ENCODE peak calls at places on chromosomes 4 and X, in eight cellular contexts. T is suprapubic skin, A is Peyer's patch, F is uterus, V is NB4, R is GM12891, L is heart left ventricle, D is K562. U is an unnamed sample.

GRCh38 chr4:140080883-140081282 is 73.1 kb downstream of the MAML3 start:
- DNase-seq in V (no peak), A (no peak), F (no peak), L (no peak), R (no peak), T (no peak), D (no peak), U (no peak)

GRCh38 chr4:160523236-160523635 is 1420.4 kb downstream of the RAPGEF2 start:
- DNase-seq in D (no peak), A (no peak), V (no peak), R (no peak), L (no peak), T (no peak), F (no peak), U (no peak)

GRCh38 chrX:100649550-100650356 is 5.8 kb downstream of the SRPX2 start:
- DNase-seq in T (peak), V (peak), D (no peak), R (no peak), L (peak), A (peak), F (peak), U (no peak)

GRCh38 chr4:149158852-149159251 is 656.8 kb downstream of the IQCM start:
- DNase-seq in A (no peak), R (no peak), L (no peak), D (no peak), T (no peak), V (no peak), F (no peak), U (no peak)

GRCh38 chr4:123952530-123953274 is 556.1 kb downstream of the SPRY1 start:
- DNase-seq in F (no peak), T (no peak), R (no peak), D (no peak), A (no peak), L (no peak), V (no peak), U (no peak)

GRCh38 chr4:147309434-147309833 is 171.5 kb upstream of the EDNRA start:
- DNase-seq in L (no peak), R (no peak), V (no peak), D (no peak), T (no peak), F (no peak), A (no peak), U (no peak)

GRCh38 chrX:10173331-10173900 is 16.6 kb downstream of the CLCN4 start:
- DNase-seq in V (no peak), T (no peak), D (peak), A (no peak), R (no peak), L (no peak), F (peak), U (no peak)

GRCh38 chr4:56077676-56078075 is 128.9 kb downstream of the CEP135 start:
- DNase-seq in A (no peak), V (no peak), R (no peak), D (no peak), F (no peak), L (no peak), T (no peak), U (no peak)

GRCh38 chr4:47704693-47705325 is 133.1 kb downstream of the CORIN start:
- DNase-seq in A (no peak), F (no peak), T (no peak), D (no peak), V (peak), L (peak), R (no peak), U (peak)

GRCh38 chr4:88017516-88018302 is 10.3 kb downstream of the PKD2 start:
- DNase-seq in L (no peak), R (no peak), V (no peak), D (no peak), T (no peak), A (no peak), F (peak), U (peak)

GRCh38 chr4:84875636-84876371 is 90.7 kb downstream of the WDFY3 start:
- DNase-seq in V (no peak), T (no peak), L (no peak), F (no peak), R (no peak), D (no peak), A (no peak), U (no peak)

GRCh38 chr4:75916091-75916661 is 13.9 kb upstream of the PPEF2 start:
- DNase-seq in R (peak), F (no peak), D (peak), L (no peak), V (peak), A (peak), T (no peak), U (peak)

GRCh38 chr4:139115226-139115625 is 61.8 kb downstream of the ELF2 start:
- DNase-seq in L (no peak), A (no peak), D (no peak), F (no peak), V (no peak), R (no peak), T (no peak), U (no peak)

GRCh38 chr4:182328505-182328904 is 85.3 kb downstream of the TENM3 start:
- DNase-seq in R (no peak), F (no peak), A (no peak), D (no peak), L (no peak), V (no peak), T (no peak), U (no peak)

GRCh38 chrX:9362529-9362928 is 102.3 kb upstream of the TBL1X start:
- DNase-seq in F (no peak), V (no peak), R (no peak), D (no peak), T (no peak), L (no peak), A (no peak), U (no peak)

GRCh38 chrX:54246866-54247265 is 63.8 kb upstream of the FAM120C start:
- DNase-seq in R (no peak), A (no peak), L (no peak), F (no peak), T (no peak), D (no peak), V (no peak), U (no peak)

GRCh38 chr4:142128529-142128928 is 492.1 kb downstream of the IL15 start:
- DNase-seq in T (no peak), R (no peak), L (peak), A (peak), V (no peak), D (no peak), F (peak), U (no peak)

GRCh38 chr4:187027231-187027760 is 303.6 kb upstream of the FAT1 start:
- DNase-seq in V (no peak), A (no peak), T (no peak), D (no peak), R (no peak), F (no peak), L (peak), U (no peak)

GRCh38 chr4:1012031-1012739 is 759 bp downstream of the FGFRL1 start:
- DNase-seq in T (no peak), V (peak), L (no peak), R (no peak), D (peak), F (peak), A (peak), U (peak)

GRCh38 chr4:1010522-1011021 is 854 bp upstream of the FGFRL1 start:
- DNase-seq in V (peak), R (no peak), F (peak), L (peak), D (no peak), A (peak), T (no peak), U (no peak)

GRCh38 chr4:1008840-1009646 is 2.4 kb upstream of the FGFRL1 start:
- DNase-seq in A (peak), D (no peak), R (no peak), V (peak), T (no peak), L (peak), F (peak), U (no peak)

GRCh38 chr4:1009647-1010521 is 1.5 kb upstream of the FGFRL1 start:
- DNase-seq in A (peak), D (peak), F (peak), R (peak), V (peak), T (no peak), L (peak), U (peak)

DNA sequence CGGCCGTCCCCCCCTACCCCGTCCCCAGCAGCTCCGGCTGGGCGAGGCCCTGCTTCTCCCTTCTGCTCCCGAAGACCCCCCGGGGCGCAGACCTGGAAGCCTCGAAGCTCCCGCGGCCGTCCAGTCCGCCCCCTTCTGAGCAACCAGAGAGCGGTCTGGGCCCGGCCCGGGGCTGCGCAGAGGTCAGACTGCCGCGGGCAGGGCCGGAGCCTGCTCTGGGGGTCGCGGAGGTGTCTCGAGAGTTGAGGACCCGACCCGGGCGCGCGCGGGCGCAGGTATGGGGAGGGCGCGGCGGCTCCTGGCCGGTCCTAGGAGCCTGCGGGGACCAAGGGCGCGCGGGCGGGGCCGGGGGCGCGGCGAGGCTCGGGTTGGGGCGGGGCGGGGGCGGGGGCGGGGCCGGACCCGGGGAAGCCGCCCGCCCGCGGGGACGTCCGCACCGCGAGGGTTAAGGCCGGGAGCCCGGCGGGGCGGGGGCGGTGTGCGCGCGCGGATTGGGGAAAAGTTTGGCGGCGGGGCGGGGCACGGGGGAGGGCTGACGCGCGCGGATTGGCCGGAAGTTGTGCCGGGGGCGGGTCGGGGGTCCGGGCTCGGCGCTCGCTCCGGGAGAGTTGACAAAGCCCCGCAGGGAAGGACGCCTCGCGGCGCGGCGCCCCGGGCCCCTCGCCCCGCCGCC is at the start of gene FGFRL1:
- DNase-seq in L (peak), T (peak), V (peak), D (peak), A (peak), F (peak), R (peak), U (peak)
- TF ChIP-seq POLR2A in L (no peak), T (no peak), V (peak), D (no peak), A (peak), F (peak), R (no peak), U (peak)

GRCh38 chrX:73943900-73944581 is 359.9 kb upstream of the ZCCHC13 start:
- DNase-seq in D (peak), L (peak), V (peak), T (peak), A (peak), R (peak), F (peak), U (peak)
- TF ChIP-seq POLR2A in D (peak), L (no peak), V (peak), T (no peak), A (no peak), R (peak), F (peak), U (peak)

DNA sequence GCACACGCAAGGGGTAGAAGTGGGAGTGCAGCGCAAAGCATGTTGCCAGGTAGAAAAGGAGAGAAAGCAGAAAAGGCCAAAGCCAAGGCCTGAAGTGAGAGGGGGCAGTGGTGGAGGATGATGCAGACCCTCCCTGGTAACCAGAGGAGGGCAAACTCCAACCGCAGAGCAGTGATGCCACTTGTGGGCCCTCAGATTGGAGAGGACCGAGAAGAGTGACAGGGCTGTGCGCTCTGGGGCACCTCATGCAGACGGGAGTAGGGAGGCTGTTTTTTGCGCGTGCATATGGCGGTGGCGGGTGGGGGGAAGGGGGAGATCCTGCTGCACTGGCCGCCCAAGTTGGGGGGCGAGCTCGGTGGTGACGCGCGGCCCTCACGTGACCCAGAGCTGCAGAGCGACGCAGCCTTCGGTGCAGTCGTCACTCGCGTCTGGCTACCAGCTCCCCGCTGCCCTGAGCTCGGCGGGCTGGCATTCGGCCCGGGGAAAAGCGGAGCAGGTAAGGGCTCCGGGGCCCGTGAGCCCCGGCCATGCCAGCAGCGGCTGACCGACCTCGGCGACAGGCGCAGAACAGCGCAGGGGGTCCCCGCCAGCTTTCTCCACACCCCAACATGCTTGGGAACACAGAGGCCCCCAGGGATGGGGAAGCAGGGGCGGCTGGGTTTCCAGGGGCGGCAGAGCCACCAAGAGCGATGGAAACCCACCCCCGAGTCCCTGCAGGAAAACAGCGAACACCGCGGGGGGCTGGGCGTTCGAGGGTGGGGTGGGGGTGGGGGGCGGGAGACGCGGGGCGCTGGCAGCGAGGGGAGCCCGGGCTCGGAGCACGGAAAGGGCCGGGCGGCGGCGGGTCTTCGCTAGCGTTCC is at the start of gene BEX3:
- DNase-seq in T (peak), F (peak), D (no peak), L (peak), A (peak), R (no peak), V (no peak), U (no peak)
- TF ChIP-seq POLR2A in T (no peak), F (peak), D (no peak), L (peak), A (no peak), R (no peak), V (no peak), U (peak)

DNA sequence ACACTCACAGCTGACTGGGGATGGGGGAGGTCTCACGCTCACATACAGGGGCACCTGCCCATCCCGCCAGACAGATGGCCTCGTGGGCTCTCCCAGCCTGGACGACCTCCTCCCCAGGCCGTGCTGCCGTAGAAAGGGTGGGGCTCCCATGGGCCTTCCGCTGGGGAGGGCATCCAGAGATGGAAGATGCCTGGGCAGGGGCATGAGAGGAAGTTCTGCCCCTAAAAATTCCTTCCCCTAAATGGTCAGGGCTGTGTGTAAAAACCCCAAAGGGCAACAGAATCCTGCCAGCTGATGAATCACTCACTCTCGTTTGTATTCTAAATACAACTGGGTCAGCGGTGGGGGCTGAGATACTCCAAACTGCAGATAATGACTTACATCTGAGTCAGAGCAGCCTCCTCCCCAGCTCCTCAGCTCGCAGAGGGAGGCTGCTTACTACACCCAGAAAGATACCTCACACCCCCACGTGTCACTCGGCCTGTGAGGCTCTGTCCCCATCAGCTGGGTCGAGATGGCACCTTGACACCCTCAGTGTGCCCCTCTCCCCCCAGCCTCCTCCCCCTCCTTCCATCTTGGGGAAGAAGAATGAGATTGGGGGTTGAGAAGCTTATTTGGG is 10.1 kb downstream of the WDR1 start:
- DNase-seq in T (peak), D (no peak), F (peak), R (peak), L (peak), V (peak), A (peak), U (peak)
- TF ChIP-seq POLR2A in T (no peak), D (no peak), F (peak), R (no peak), L (no peak), V (no peak), A (no peak), U (no peak)

GRCh38 chr4:143554728-143555597 is 41.5 kb downstream of the SMARCA5 start:
- DNase-seq in D (no peak), F (no peak), L (no peak), T (no peak), V (no peak), A (no peak), R (no peak), U (no peak)

GRCh38 chr4:143555676-143556075 is 42.2 kb downstream of the SMARCA5 start:
- DNase-seq in R (no peak), T (no peak), F (no peak), D (no peak), L (no peak), V (no peak), A (no peak), U (no peak)

GRCh38 chr4:143558286-143558685 is 44.8 kb downstream of the SMARCA5 start:
- DNase-seq in D (no peak), F (no peak), R (no peak), L (no peak), V (no peak), T (no peak), A (no peak), U (no peak)

GRCh38 chr4:143559757-143560147 is 46.2 kb downstream of the SMARCA5 start:
- DNase-seq in T (no peak), L (peak), D (no peak), A (no peak), R (no peak), V (no peak), F (no peak), U (no peak)

DNA sequence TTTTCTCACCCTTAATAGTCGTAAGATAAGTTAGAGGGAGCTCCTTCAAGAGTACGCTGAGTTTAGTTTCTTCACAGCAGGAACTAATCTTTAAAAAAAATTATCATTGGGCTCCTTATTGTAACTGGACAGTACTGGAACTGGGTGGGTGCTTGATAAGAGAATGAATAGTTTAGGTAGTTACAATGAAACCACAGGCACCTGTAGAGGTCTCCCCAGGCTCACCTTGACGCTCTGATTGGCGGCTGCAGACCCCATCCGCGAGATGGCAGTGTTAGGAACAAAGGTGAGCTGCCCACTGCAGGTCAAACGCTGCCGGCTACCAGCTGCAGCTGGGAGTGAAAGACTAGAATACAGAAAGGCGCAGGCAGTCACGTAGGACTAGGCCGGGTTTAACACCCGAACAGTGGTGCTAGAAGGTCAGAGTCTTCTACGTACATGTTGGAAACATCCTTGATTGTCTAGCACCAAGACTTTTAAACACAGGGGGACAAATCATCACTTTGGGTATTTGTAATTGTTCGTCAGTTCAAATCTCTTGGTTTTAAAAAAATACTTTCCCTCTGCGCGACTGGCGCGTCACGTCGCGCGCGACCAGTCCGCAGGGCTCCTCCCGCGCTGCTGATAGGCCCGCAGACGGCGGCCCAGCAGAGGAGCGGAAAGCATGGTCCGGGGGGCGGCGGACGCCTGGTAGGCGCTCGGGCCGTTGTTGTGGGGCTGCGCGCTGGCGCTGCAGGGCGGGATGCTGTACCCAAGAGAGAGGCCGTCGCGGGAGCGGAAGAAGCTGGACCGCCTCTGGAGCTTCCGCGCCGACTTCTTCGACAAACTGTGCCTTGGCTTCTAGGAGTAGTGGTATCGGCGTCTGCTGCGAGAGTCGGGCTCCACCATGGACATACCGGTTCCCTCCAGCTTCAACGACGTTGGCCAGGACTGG is 45.6 kb downstream of the SMARCA5 start:
- DNase-seq in L (peak), R (peak), F (peak), V (peak), A (peak), T (no peak), D (no peak), U (no peak)
- TF ChIP-seq POLR2A in L (no peak), R (no peak), F (no peak), V (no peak), A (no peak), T (no peak), D (no peak), U (no peak)

GRCh38 chr4:103199009-103199408 is 866 bp upstream of the CENPE start:
- DNase-seq in R (no peak), A (no peak), T (no peak), D (no peak), V (no peak), F (no peak), L (no peak), U (no peak)

GRCh38 chr4:103197765-103198110 is 405 bp downstream of the CENPE start:
- DNase-seq in T (no peak), V (no peak), F (no peak), R (no peak), A (no peak), L (no peak), D (no peak), U (no peak)

GRCh38 chr4:103201724-103202123 is 3.6 kb upstream of the CENPE start:
- DNase-seq in F (no peak), A (no peak), L (no peak), V (no peak), R (no peak), T (no peak), D (no peak), U (no peak)

GRCh38 chr4:103201254-103201653 is 3.1 kb upstream of the CENPE start:
- DNase-seq in L (no peak), D (no peak), A (no peak), R (no peak), F (no peak), V (no peak), T (no peak), U (no peak)

GRCh38 chr4:103198111-103198765 is at the start of gene CENPE:
- DNase-seq in T (peak), D (peak), V (peak), F (peak), A (peak), R (peak), L (peak), U (peak)
- TF ChIP-seq POLR2A in T (no peak), D (peak), V (peak), F (peak), A (no peak), R (no peak), L (no peak), U (peak)

GRCh38 chrX:134807039-134807729 is 148.9 kb upstream of the PLAC1 start:
- DNase-seq in R (no peak), A (peak), L (peak), T (peak), F (peak), D (peak), V (peak), U (peak)
- TF ChIP-seq POLR2A in R (no peak), A (peak), L (peak), T (no peak), F (peak), D (peak), V (peak), U (no peak)